ENCODE peak calls at places on chromosomes 3 and 15, in eight cellular contexts. Y, V, A, N, Z, R, H and T are unnamed samples.

GRCh38 chr3:94500146-94500545 is 437.3 kb downstream of the NSUN3 start:
- DNase-seq in Y (no peak), V (no peak), A (no peak), N (no peak), Z (no peak), R (no peak), H (no peak), T (no peak)

GRCh38 chr3:151393146-151393831 is 8.7 kb upstream of the P2RY12 start:
- DNase-seq in Y (no peak), V (no peak), A (no peak), N (no peak), Z (no peak), R (no peak), H (no peak), T (no peak)

GRCh38 chr3:40546811-40547210 is 22.1 kb downstream of the ZNF621 start:
- DNase-seq in Y (peak), V (no peak), A (no peak), N (no peak), Z (peak), R (peak), H (no peak), T (no peak)

GRCh38 chr3:14410501-14411165 is 8.2 kb downstream of the SLC6A6 start:
- DNase-seq in Y (no peak), V (no peak), A (peak), N (no peak), Z (peak), R (peak), H (no peak), T (no peak)

GRCh38 chr3:196241704-196242103 is 25.4 kb downstream of the SLC51A start:
- DNase-seq in Y (no peak), V (no peak), A (no peak), N (no peak), Z (no peak), R (no peak), H (no peak), T (no peak)

GRCh38 chr15:83955806-83956265 is 279.7 kb upstream of the GOLGA6L4 start:
- DNase-seq in Y (no peak), V (no peak), A (no peak), N (no peak), Z (no peak), R (no peak), H (no peak), T (no peak)

GRCh38 chr3:149449799-149450198 is 24.7 kb upstream of the TM4SF4 start:
- DNase-seq in Y (no peak), V (no peak), A (no peak), N (no peak), Z (peak), R (peak), H (no peak), T (no peak)

GRCh38 chr15:35725353-35725752 is 179.4 kb upstream of the DPH6 start:
- DNase-seq in Y (no peak), V (no peak), A (no peak), N (no peak), Z (peak), R (peak), H (no peak), T (no peak)

GRCh38 chr3:2770451-2770850 is 339.7 kb downstream of the IL5RA start:
- DNase-seq in Y (peak), V (no peak), A (no peak), N (no peak), Z (no peak), R (no peak), H (no peak), T (no peak)

GRCh38 chr15:51825701-51826100 is 3.8 kb upstream of the TMOD3 start:
- DNase-seq in Y (no peak), V (no peak), A (no peak), N (no peak), Z (no peak), R (no peak), H (no peak), T (no peak)

GRCh38 chr3:120174811-120175210 is 80.6 kb upstream of the GSK3B start:
- DNase-seq in Y (no peak), V (no peak), A (no peak), N (no peak), Z (no peak), R (no peak), H (no peak), T (no peak)

GRCh38 chr15:31361764-31362120 is 35.1 kb downstream of the KLF13 start:
- DNase-seq in Y (no peak), V (no peak), A (no peak), N (no peak), Z (no peak), R (no peak), H (no peak), T (no peak)

GRCh38 chr3:116242825-116243224 is 202.5 kb downstream of the LSAMP start:
- DNase-seq in Y (no peak), V (no peak), A (no peak), N (no peak), Z (no peak), R (no peak), H (no peak), T (no peak)

GRCh38 chr3:38315488-38316230 is 30.9 kb upstream of the XYLB start:
- DNase-seq in Y (no peak), V (no peak), A (no peak), N (no peak), Z (no peak), R (no peak), H (no peak), T (no peak)

GRCh38 chr3:186909078-186909853 is 21.1 kb upstream of the ST6GAL1 start:
- DNase-seq in Y (no peak), V (no peak), A (no peak), N (no peak), Z (no peak), R (no peak), H (peak), T (peak)

GRCh38 chr15:64688179-64688578 is 87.2 kb downstream of the RBPMS2 start:
- DNase-seq in Y (no peak), V (no peak), A (no peak), N (no peak), Z (no peak), R (no peak), H (no peak), T (no peak)

GRCh38 chr15:64685230-64685886 is 90.0 kb downstream of the RBPMS2 start:
- DNase-seq in Y (no peak), V (no peak), A (no peak), N (no peak), Z (no peak), R (no peak), H (no peak), T (no peak)

GRCh38 chr15:64688770-64689169 is 86.6 kb downstream of the RBPMS2 start:
- DNase-seq in Y (no peak), V (no peak), A (no peak), N (no peak), Z (no peak), R (no peak), H (no peak), T (no peak)

GRCh38 chr15:64686130-64686735 is 89.2 kb downstream of the RBPMS2 start:
- DNase-seq in Y (peak), V (no peak), A (no peak), N (no peak), Z (peak), R (peak), H (no peak), T (no peak)

GRCh38 chr15:64687167-64688085 is 88.0 kb downstream of the RBPMS2 start:
- DNase-seq in Y (no peak), V (no peak), A (no peak), N (no peak), Z (no peak), R (no peak), H (no peak), T (no peak)
- TF ChIP-seq CTCF in Y (no peak), V (no peak), A (no peak), N (no peak), Z (no peak), R (no peak), H (no peak), T (no peak)

GRCh38 chr3:98734311-98734710 is 28.8 kb upstream of the ST3GAL6 start:
- DNase-seq in Y (no peak), V (no peak), A (no peak), N (no peak), Z (no peak), R (no peak), H (no peak), T (no peak)

GRCh38 chr3:98732239-98733054 is 30.7 kb upstream of the ST3GAL6 start:
- DNase-seq in Y (peak), V (peak), A (peak), N (no peak), Z (peak), R (no peak), H (peak), T (no peak)

GRCh38 chr3:98734737-98735136 is 28.4 kb upstream of the ST3GAL6 start:
- DNase-seq in Y (no peak), V (no peak), A (no peak), N (no peak), Z (peak), R (no peak), H (no peak), T (no peak)

GRCh38 chr3:98733055-98733777 is 29.9 kb upstream of the ST3GAL6 start:
- DNase-seq in Y (peak), V (peak), A (peak), N (no peak), Z (peak), R (no peak), H (peak), T (no peak)

GRCh38 chr3:98733778-98734281 is 29.3 kb upstream of the ST3GAL6 start:
- DNase-seq in Y (peak), V (no peak), A (no peak), N (no peak), Z (peak), R (no peak), H (no peak), T (no peak)
- H3K27ac ChIP-seq in Y (peak), V (no peak), A (peak), N (no peak), Z (no peak), R (no peak), H (peak), T (no peak)

GRCh38 chr3:101868534-101869464 is 19.5 kb downstream of the NFKBIZ start:
- DNase-seq in Y (no peak), V (peak), A (no peak), N (no peak), Z (peak), R (peak), H (peak), T (no peak)

GRCh38 chr3:101867521-101867920 is 18.2 kb downstream of the NFKBIZ start:
- DNase-seq in Y (no peak), V (no peak), A (no peak), N (no peak), Z (no peak), R (no peak), H (no peak), T (no peak)

GRCh38 chr3:101861978-101862421 is 12.7 kb downstream of the NFKBIZ start:
- DNase-seq in Y (no peak), V (no peak), A (no peak), N (no peak), Z (no peak), R (no peak), H (no peak), T (no peak)

GRCh38 chr3:101862453-101863165 is 13.3 kb downstream of the NFKBIZ start:
- DNase-seq in Y (no peak), V (no peak), A (no peak), N (no peak), Z (no peak), R (peak), H (no peak), T (no peak)

DNA sequence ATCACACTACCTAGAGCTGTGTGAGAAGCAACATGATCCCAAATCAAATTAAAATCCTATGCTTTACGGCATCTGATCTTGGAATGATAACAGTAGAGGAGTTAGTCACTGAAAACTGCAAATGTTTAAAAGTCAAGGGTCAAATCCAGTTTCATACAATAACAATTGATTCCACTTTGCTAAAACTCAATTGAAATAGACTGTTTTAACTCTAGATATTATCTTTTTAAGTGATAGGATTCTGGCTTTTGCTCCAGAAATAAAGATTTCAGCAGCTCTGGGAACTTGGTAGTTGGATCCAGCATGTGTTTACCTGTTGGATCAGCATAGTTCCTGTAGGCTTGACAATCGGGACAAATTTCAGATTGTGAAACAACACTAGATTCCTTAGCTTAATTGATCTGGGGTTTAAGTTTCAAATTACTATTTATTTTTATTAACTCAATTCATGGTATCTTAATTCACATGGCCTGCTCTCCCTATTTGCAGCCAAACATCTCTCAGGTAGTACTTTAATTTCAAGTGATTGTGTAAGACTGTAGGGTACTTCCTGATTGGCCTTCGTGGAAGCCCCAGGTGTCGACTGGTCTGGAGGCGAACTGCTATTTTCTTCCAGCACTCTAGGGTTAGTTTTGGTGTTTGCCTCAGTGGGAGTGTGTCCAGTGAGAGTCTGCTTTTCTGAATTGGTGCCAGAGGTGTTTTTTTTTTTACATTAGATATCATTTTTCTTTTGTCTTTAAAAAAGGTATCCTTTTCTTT is 16.6 kb downstream of the NFKBIZ start:
- DNase-seq in Y (no peak), V (no peak), A (no peak), N (no peak), Z (no peak), R (peak), H (no peak), T (no peak)
- TF ChIP-seq CTCF in Y (no peak), V (no peak), A (no peak), N (no peak), Z (no peak), R (no peak), H (no peak), T (no peak)

GRCh38 chr15:70494529-70494860 is 268.9 kb downstream of the UACA start:
- DNase-seq in Y (no peak), V (peak), A (no peak), N (no peak), Z (no peak), R (no peak), H (no peak), T (no peak)
- H3K27ac ChIP-seq in Y (peak), V (no peak), A (no peak), N (no peak), Z (peak), R (peak), H (no peak), T (no peak)

GRCh38 chr15:75177360-75178071 is 24.2 kb upstream of the C15orf39 start:
- DNase-seq in Y (no peak), V (no peak), A (no peak), N (no peak), Z (no peak), R (no peak), H (no peak), T (no peak)
- TF ChIP-seq CTCF in Y (no peak), V (no peak), A (no peak), N (no peak), Z (no peak), R (no peak), H (no peak), T (no peak)

GRCh38 chr15:38714309-38715072 is 149.9 kb upstream of the RASGRP1 start:
- DNase-seq in Y (peak), V (no peak), A (no peak), N (no peak), Z (peak), R (peak), H (no peak), T (no peak)
- H3K27ac ChIP-seq in Y (peak), V (peak), A (peak), N (no peak), Z (peak), R (peak), H (no peak), T (no peak)

GRCh38 chr3:181178991-181179390 is 189.5 kb upstream of the DNAJC19 start:
- DNase-seq in Y (no peak), V (no peak), A (no peak), N (no peak), Z (no peak), R (no peak), H (no peak), T (no peak)

GRCh38 chr3:181173227-181173626 is 183.7 kb upstream of the DNAJC19 start:
- DNase-seq in Y (no peak), V (no peak), A (no peak), N (no peak), Z (no peak), R (no peak), H (no peak), T (no peak)

GRCh38 chr3:181176610-181177009 is 187.1 kb upstream of the DNAJC19 start:
- DNase-seq in Y (peak), V (peak), A (no peak), N (no peak), Z (peak), R (peak), H (peak), T (no peak)
- TF ChIP-seq CTCF in Y (peak), V (peak), A (peak), N (peak), Z (peak), R (peak), H (peak), T (peak)

GRCh38 chr3:157360044-157360443 is 76.6 kb upstream of the PTX3 start:
- DNase-seq in Y (no peak), V (no peak), A (no peak), N (no peak), Z (peak), R (peak), H (no peak), T (no peak)
- H3K27ac ChIP-seq in Y (no peak), V (no peak), A (no peak), N (no peak), Z (peak), R (peak), H (no peak), T (no peak)